ENCODE peak calls at places on chromosome 12, in four cellular contexts. One of them, this sample, is unnamed.

GRCh38 chr12:53719649-53720048 is 7.6 kb downstream of the CALCOCO1 start:
- DNase-seq in stomach: no peak
- DNase-seq in ovary: no peak
- DNase-seq in AG09319: no peak
- DNase-seq in this sample: no peak

GRCh38 chr12:108819920-108820699 is 37.3 kb downstream of the SSH1 start:
- DNase-seq in stomach: no peak
- DNase-seq in ovary: no peak
- DNase-seq in AG09319: no peak
- DNase-seq in this sample: no peak

GRCh38 chr12:28777603-28778365 is 371.3 kb upstream of the FAR2 start:
- DNase-seq in stomach: no peak
- DNase-seq in ovary: no peak
- DNase-seq in AG09319: no peak
- DNase-seq in this sample: no peak

GRCh38 chr12:94805749-94806148 is 155.4 kb upstream of the TMCC3 start:
- DNase-seq in stomach: no peak
- DNase-seq in ovary: no peak
- DNase-seq in AG09319: peak
- DNase-seq in this sample: no peak

GRCh38 chr12:19799216-19799615 is 359.9 kb downstream of the AEBP2 start:
- DNase-seq in stomach: no peak
- DNase-seq in ovary: no peak
- DNase-seq in AG09319: no peak
- DNase-seq in this sample: no peak

GRCh38 chr12:123675436-123675835 is 4.5 kb downstream of the TCTN2 start:
- DNase-seq in stomach: no peak
- DNase-seq in ovary: no peak
- DNase-seq in AG09319: no peak
- DNase-seq in this sample: no peak

GRCh38 chr12:119669744-119670472 is 2.0 kb downstream of the PRKAB1 start:
- DNase-seq in stomach: peak
- DNase-seq in ovary: no peak
- DNase-seq in AG09319: no peak
- DNase-seq in this sample: no peak

GRCh38 chr12:132715874-132716273 is 5.2 kb downstream of the PGAM5 start:
- DNase-seq in stomach: no peak
- DNase-seq in ovary: no peak
- DNase-seq in AG09319: no peak
- DNase-seq in this sample: no peak

GRCh38 chr12:1993871-1994371 is 10.3 kb downstream of the DCP1B start:
- DNase-seq in stomach: no peak
- DNase-seq in ovary: no peak
- DNase-seq in AG09319: no peak
- DNase-seq in this sample: no peak

GRCh38 chr12:20492251-20492728 is 124.0 kb downstream of the PDE3A start:
- DNase-seq in stomach: no peak
- DNase-seq in ovary: no peak
- DNase-seq in AG09319: no peak
- DNase-seq in this sample: no peak

GRCh38 chr12:53045646-53046045 is 4.2 kb upstream of the TNS2 start:
- DNase-seq in stomach: no peak
- DNase-seq in ovary: no peak
- DNase-seq in AG09319: no peak
- DNase-seq in this sample: no peak

GRCh38 chr12:63764481-63764880 is 15.2 kb upstream of the RXYLT1 start:
- DNase-seq in stomach: no peak
- DNase-seq in ovary: no peak
- DNase-seq in AG09319: no peak
- DNase-seq in this sample: no peak

GRCh38 chr12:32139064-32139421 is 32.4 kb downstream of the BICD1 start:
- DNase-seq in stomach: no peak
- DNase-seq in ovary: no peak
- DNase-seq in AG09319: no peak
- DNase-seq in this sample: no peak

GRCh38 chr12:120944645-120945217 is 33.6 kb upstream of the HNF1A start:
- DNase-seq in stomach: peak
- DNase-seq in ovary: peak
- DNase-seq in AG09319: no peak
- DNase-seq in this sample: peak

GRCh38 chr12:70722584-70723343 is 85.5 kb upstream of the PTPRB start:
- DNase-seq in stomach: no peak
- DNase-seq in ovary: no peak
- DNase-seq in AG09319: no peak
- DNase-seq in this sample: peak

GRCh38 chr12:11724888-11725310 is 75.4 kb downstream of the ETV6 start:
- DNase-seq in stomach: no peak
- DNase-seq in ovary: peak
- DNase-seq in AG09319: no peak
- DNase-seq in this sample: no peak

GRCh38 chr12:113149361-113150150 is at the start of gene CFAP73:
- DNase-seq in stomach: peak
- DNase-seq in ovary: peak
- DNase-seq in AG09319: peak
- DNase-seq in this sample: peak

GRCh38 chr12:113835913-113836312 is 130.2 kb downstream of the RBM19 start:
- DNase-seq in stomach: no peak
- DNase-seq in ovary: no peak
- DNase-seq in AG09319: no peak
- DNase-seq in this sample: no peak

GRCh38 chr12:46446645-46447044 is 74.1 kb upstream of the SLC38A2 start:
- DNase-seq in stomach: no peak
- DNase-seq in ovary: no peak
- DNase-seq in AG09319: no peak
- DNase-seq in this sample: no peak

GRCh38 chr12:129629901-129630300 is 273.9 kb downstream of the TMEM132D start:
- DNase-seq in stomach: no peak
- DNase-seq in ovary: no peak
- DNase-seq in AG09319: no peak
- DNase-seq in this sample: no peak

GRCh38 chr12:14892726-14893442 is 7.2 kb upstream of the MGP start:
- DNase-seq in stomach: no peak
- DNase-seq in ovary: peak
- DNase-seq in AG09319: no peak
- DNase-seq in this sample: peak

GRCh38 chr12:114286145-114286544 is 119.8 kb downstream of the TBX5 start:
- DNase-seq in stomach: no peak
- DNase-seq in ovary: no peak
- DNase-seq in AG09319: no peak
- DNase-seq in this sample: no peak

GRCh38 chr12:52043386-52044212 is 7.6 kb upstream of the NR4A1 start:
- DNase-seq in stomach: no peak
- DNase-seq in ovary: peak
- DNase-seq in AG09319: no peak
- DNase-seq in this sample: peak

GRCh38 chr12:62933220-62933870 is 1.6 kb downstream of the PPM1H start:
- DNase-seq in stomach: peak
- DNase-seq in ovary: peak
- DNase-seq in AG09319: no peak
- DNase-seq in this sample: peak

GRCh38 chr12:43711348-43711747 is 47.2 kb downstream of the PUS7L start:
- DNase-seq in stomach: no peak
- DNase-seq in ovary: no peak
- DNase-seq in AG09319: no peak
- DNase-seq in this sample: no peak

GRCh38 chr12:54935235-54935951 is 49.2 kb downstream of the TESPA1 start:
- DNase-seq in stomach: no peak
- DNase-seq in ovary: no peak
- DNase-seq in AG09319: peak
- DNase-seq in this sample: no peak

GRCh38 chr12:57523706-57524614 is 1.3 kb downstream of the MBD6 start:
- DNase-seq in stomach: no peak
- DNase-seq in ovary: no peak
- DNase-seq in AG09319: no peak
- DNase-seq in this sample: no peak
- TF ChIP-seq CTCF in stomach: no peak
- TF ChIP-seq CTCF in ovary: no peak
- TF ChIP-seq CTCF in AG09319: no peak
- TF ChIP-seq CTCF in this sample: no peak

DNA sequence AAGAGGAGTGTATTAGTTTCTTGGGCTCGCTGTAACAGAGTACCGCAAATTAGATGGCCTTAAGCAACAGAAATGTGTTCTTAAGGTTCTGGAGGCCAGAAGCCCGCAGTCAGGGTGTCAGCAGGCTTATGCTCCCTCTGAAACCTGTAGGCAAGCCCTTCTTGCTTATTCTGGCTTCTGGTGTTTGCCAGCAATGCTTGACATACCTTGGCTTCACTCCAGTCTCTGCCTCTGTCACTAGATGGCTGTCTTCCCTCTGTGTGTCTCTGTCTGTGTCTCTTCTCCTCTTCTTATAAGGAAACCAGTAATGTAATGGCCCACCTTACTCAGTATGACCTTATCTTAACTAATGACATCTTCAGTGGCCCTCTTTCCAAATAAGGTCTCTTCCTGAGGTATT is 85.1 kb downstream of the DERA start:
- DNase-seq in stomach: no peak
- DNase-seq in ovary: no peak
- DNase-seq in AG09319: no peak
- DNase-seq in this sample: peak
- TF ChIP-seq CTCF in stomach: no peak
- TF ChIP-seq CTCF in ovary: no peak
- TF ChIP-seq CTCF in AG09319: peak
- TF ChIP-seq CTCF in this sample: peak

GRCh38 chr12:110339184-110339952 is 58.3 kb downstream of the ATP2A2 start:
- DNase-seq in stomach: no peak
- DNase-seq in ovary: no peak
- DNase-seq in AG09319: no peak
- DNase-seq in this sample: no peak
- TF ChIP-seq CTCF in stomach: no peak
- TF ChIP-seq CTCF in ovary: no peak
- TF ChIP-seq CTCF in AG09319: no peak
- TF ChIP-seq CTCF in this sample: no peak

GRCh38 chr12:77153706-77154105 is 88.3 kb upstream of the E2F7 start:
- DNase-seq in stomach: no peak
- DNase-seq in ovary: no peak
- DNase-seq in AG09319: no peak
- DNase-seq in this sample: no peak

GRCh38 chr12:77151030-77151429 is 85.7 kb upstream of the E2F7 start:
- DNase-seq in stomach: no peak
- DNase-seq in ovary: no peak
- DNase-seq in AG09319: no peak
- DNase-seq in this sample: no peak

GRCh38 chr12:77152623-77153193 is 87.3 kb upstream of the E2F7 start:
- DNase-seq in stomach: no peak
- DNase-seq in ovary: no peak
- DNase-seq in AG09319: peak
- DNase-seq in this sample: no peak
- TF ChIP-seq CTCF in stomach: no peak
- TF ChIP-seq CTCF in ovary: peak
- TF ChIP-seq CTCF in AG09319: peak
- TF ChIP-seq CTCF in this sample: peak

DNA sequence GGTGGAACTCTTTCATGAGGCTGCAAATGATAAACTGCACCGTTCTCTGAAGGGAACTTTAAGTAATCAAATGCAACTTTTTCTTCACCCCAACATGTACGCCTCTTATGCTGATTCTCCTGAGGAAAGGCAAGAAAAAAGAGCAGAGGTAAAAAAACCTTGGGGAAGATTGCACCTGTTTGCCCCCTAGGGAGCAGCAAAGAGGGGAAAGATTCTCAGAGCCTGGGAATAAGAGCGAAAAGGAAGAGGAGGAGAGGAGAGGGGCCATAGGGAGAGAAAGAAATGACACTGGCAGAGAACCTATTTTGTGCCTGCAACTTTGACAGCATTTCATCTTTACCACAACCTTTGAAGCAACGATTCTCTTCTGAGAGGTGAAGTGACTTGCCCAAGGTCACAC is 254.6 kb downstream of the KSR2 start:
- DNase-seq in stomach: no peak
- DNase-seq in ovary: no peak
- DNase-seq in AG09319: no peak
- DNase-seq in this sample: no peak
- TF ChIP-seq CTCF in stomach: no peak
- TF ChIP-seq CTCF in ovary: no peak
- TF ChIP-seq CTCF in AG09319: no peak
- TF ChIP-seq CTCF in this sample: no peak

DNA sequence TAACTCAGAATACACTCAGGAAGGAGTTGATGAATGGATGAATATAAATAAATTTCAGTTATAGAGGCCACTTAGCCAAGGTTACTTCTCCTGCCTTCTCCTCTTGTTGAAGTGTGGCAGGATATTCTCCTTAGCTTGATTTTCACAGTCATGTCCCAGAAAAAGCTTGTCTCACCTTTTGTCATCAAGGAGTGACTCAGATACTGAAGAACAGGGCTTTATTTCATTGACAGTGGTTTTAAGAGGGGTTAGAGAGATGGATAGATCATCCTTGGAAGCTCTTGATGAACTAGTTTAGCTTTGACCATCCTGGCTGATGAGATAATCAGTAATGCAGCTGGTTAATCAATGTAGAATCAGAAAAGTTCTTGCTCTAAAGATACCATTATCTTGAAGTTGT is 35.0 kb upstream of the CFAP54 start:
- DNase-seq in stomach: no peak
- DNase-seq in ovary: no peak
- DNase-seq in AG09319: no peak
- DNase-seq in this sample: no peak
- TF ChIP-seq CTCF in stomach: no peak
- TF ChIP-seq CTCF in ovary: no peak
- TF ChIP-seq CTCF in AG09319: no peak
- TF ChIP-seq CTCF in this sample: no peak

GRCh38 chr12:98373982-98374381 is 141.4 kb upstream of the TMPO start:
- DNase-seq in stomach: no peak
- DNase-seq in ovary: no peak
- DNase-seq in AG09319: no peak
- DNase-seq in this sample: no peak
- TF ChIP-seq CTCF in stomach: no peak
- TF ChIP-seq CTCF in ovary: no peak
- TF ChIP-seq CTCF in AG09319: peak
- TF ChIP-seq CTCF in this sample: no peak